ENCODE peak calls at places on chromosomes 7 and 10, in seven cellular contexts. A is HCT116, Q is astrocyte, Y is mammary epithelial cell, B is PC-3, X is IMR-90, U is osteoblast. P is an unnamed sample.
A peak's percentile ranks its signal among the peaks of the same experiment; 100 is the strongest.

GRCh38 chr10:114181971-114182370 is 2.8 kb downstream of the TDRD1 start:
- DNase-seq in Q (no peak), U (peak; percentile 54), B (no peak), X (no peak), A (no peak), Y (no peak), P (no peak)

GRCh38 chr7:40643664-40644063 is 508.9 kb downstream of the SUGCT start:
- DNase-seq in U (no peak), A (no peak), Y (no peak), X (no peak), B (no peak), Q (no peak), P (no peak)

GRCh38 chr7:48636391-48637015 is 287.8 kb upstream of the CDC14C start:
- DNase-seq in B (peak; percentile 33), X (no peak), A (no peak), Y (peak; percentile 74), Q (no peak), U (no peak), P (no peak)

GRCh38 chr7:90931996-90932912 is 332.0 kb upstream of the FZD1 start:
- DNase-seq in Y (no peak), A (no peak), U (no peak), Q (no peak), B (no peak), X (no peak), P (no peak)

GRCh38 chr7:30352169-30352568 is 67.8 kb downstream of the ZNRF2 start:
- DNase-seq in B (peak; percentile 53), Q (no peak), Y (no peak), A (no peak), X (no peak), U (no peak), P (peak; percentile 78)

GRCh38 chr7:87398441-87398840 is 53.0 kb downstream of the CROT start:
- DNase-seq in Q (peak; percentile 80), U (no peak), Y (peak; percentile 41), B (peak; percentile 73), X (peak; percentile 79), A (no peak), P (no peak)

GRCh38 chr7:20276705-20277472 is 53.8 kb upstream of the ITGB8 start:
- DNase-seq in Q (no peak), A (no peak), U (no peak), Y (no peak), X (no peak), B (no peak), P (no peak)

GRCh38 chr7:83457022-83457892 is 191.7 kb downstream of the SEMA3E start:
- DNase-seq in A (no peak), Q (peak; percentile 6), X (no peak), U (no peak), B (no peak), Y (no peak), P (no peak)

GRCh38 chr10:90007226-90007625 is 305.8 kb downstream of the KIF20B start:
- DNase-seq in A (no peak), U (no peak), X (no peak), Y (peak; percentile 98), B (peak; percentile 68), Q (peak; percentile 87), P (no peak)

GRCh38 chr7:45679516-45679915 is 105.3 kb downstream of the ADCY1 start:
- DNase-seq in X (no peak), B (no peak), Q (no peak), A (no peak), U (no peak), Y (no peak), P (no peak)

GRCh38 chr7:42691030-42691639 is 220.7 kb downstream of the C7orf25 start:
- DNase-seq in B (peak; percentile 73), A (peak; percentile 10), U (no peak), Q (peak; percentile 31), X (peak; percentile 39), Y (peak; percentile 57), P (peak; percentile 66)

GRCh38 chr7:35846816-35847412 is 46.1 kb downstream of the SEPTIN7 start:
- DNase-seq in Y (no peak), X (no peak), A (no peak), U (no peak), B (no peak), Q (no peak), P (no peak)

GRCh38 chr7:35854311-35854710 is 53.5 kb downstream of the SEPTIN7 start:
- DNase-seq in B (no peak), X (no peak), Q (no peak), Y (no peak), A (no peak), U (no peak), P (no peak)

GRCh38 chr7:35848728-35849127 is 47.9 kb downstream of the SEPTIN7 start:
- DNase-seq in B (no peak), A (no peak), Q (peak; percentile 35), Y (no peak), U (no peak), X (no peak), P (no peak)

GRCh38 chr7:35849954-35850353 is 49.1 kb downstream of the SEPTIN7 start:
- DNase-seq in Y (no peak), Q (no peak), U (no peak), B (no peak), A (no peak), X (no peak), P (no peak)

GRCh38 chr7:35849158-35849831 is 48.4 kb downstream of the SEPTIN7 start:
- DNase-seq in Q (peak; percentile 58), A (no peak), U (no peak), Y (peak; percentile 33), B (no peak), X (peak; percentile 20), P (no peak)
- H2AFZ ChIP-seq in Q (no peak overlapping the region), A (no peak overlapping the region), U (no peak overlapping the region), Y (no peak overlapping the region), B (no peak overlapping the region), X (no peak overlapping the region), P (no peak overlapping the region)

DNA sequence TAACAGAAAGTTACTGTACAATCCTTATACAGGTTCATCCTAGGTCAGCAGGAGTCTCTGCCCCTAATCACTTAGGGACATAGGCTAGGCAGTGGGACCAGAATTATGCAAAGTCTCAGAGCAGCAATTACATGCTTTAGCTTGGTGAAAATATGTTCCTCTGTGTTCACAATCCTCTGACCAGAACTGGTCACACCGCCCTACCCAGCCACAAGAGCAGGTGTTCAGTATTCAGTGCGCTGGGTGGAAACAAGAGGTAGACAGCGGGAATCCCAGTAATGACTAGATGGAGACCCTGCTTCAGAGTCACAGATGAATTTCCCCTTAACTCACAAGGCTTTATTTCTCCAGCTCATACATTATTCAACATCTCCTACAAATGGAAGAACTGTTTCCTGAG is 763.8 kb upstream of the POM121L12 start:
- DNase-seq in Q (no peak), B (no peak), X (no peak), A (no peak), Y (no peak), U (no peak), P (no peak)
- H2AFZ ChIP-seq in Q (no peak overlapping the region), B (no peak overlapping the region), X (no peak overlapping the region), A (no peak overlapping the region), Y (no peak overlapping the region), U (no peak overlapping the region), P (no peak overlapping the region)

GRCh38 chr10:118503192-118503591 is 92.3 kb downstream of the PRLHR start:
- DNase-seq in B (no peak), A (no peak), Q (no peak), U (no peak), Y (no peak), X (no peak), P (no peak)

GRCh38 chr10:118506835-118507234 is 88.6 kb downstream of the PRLHR start:
- DNase-seq in Q (no peak), Y (no peak), U (no peak), X (no peak), A (no peak), B (no peak), P (no peak)

GRCh38 chr10:118505363-118505762 is 90.1 kb downstream of the PRLHR start:
- DNase-seq in A (no peak), U (no peak), X (no peak), Q (no peak), Y (no peak), B (no peak), P (no peak)

GRCh38 chr10:118501637-118502440 is 93.6 kb downstream of the PRLHR start:
- DNase-seq in Y (peak; percentile 98), Q (peak; percentile 84), U (no peak), X (no peak), B (peak; percentile 85), A (no peak), P (no peak)

GRCh38 chr10:118504044-118504944 is 91.2 kb downstream of the PRLHR start:
- DNase-seq in B (peak; percentile 82), U (no peak), Y (peak; percentile 91), X (peak; percentile 3), A (peak; percentile 78), Q (peak; percentile 71), P (no peak)
- H2AFZ ChIP-seq in B (peak overlapping the region; percentile 48), U (no peak overlapping the region), Y (peak overlapping the region; percentile 33), X (no peak overlapping the region), A (peak overlapping the region; percentile 98), Q (peak overlapping the region; percentile 45), P (no peak overlapping the region)

GRCh38 chr7:13829914-13830603 is 159.4 kb downstream of the ETV1 start:
- DNase-seq in B (peak; percentile 75), Y (peak; percentile 73), Q (peak; percentile 39), A (no peak), U (no peak), X (peak; percentile 91), P (no peak)
- H2AFZ ChIP-seq in B (no peak overlapping the region), Y (no peak overlapping the region), Q (no peak overlapping the region), A (no peak overlapping the region), U (no peak overlapping the region), X (peak overlapping the region; percentile 57), P (peak overlapping the region; percentile 28)